ENCODE peak calls at places on chromosomes 5 and 9, in five cellular contexts. R, O, J, Q and S are unnamed samples.

GRCh38 chr9:35105571-35106342 is 2.8 kb upstream of the STOML2 start:
- DNase-seq in R (no peak), O (no peak), J (no peak), Q (no peak), S (no peak)

GRCh38 chr9:78030553-78031270 is 899 bp downstream of the GNAQ start:
- DNase-seq in R (no peak), O (no peak), J (no peak), Q (peak), S (peak)

GRCh38 chr5:34743878-34744277 is 87.8 kb downstream of the RAI14 start:
- DNase-seq in R (no peak), O (no peak), J (no peak), Q (no peak), S (no peak)

GRCh38 chr9:120965344-120966004 is 38.9 kb upstream of the TRAF1 start:
- DNase-seq in R (no peak), O (no peak), J (no peak), Q (no peak), S (peak)

GRCh38 chr5:139369181-139369580 is 13.9 kb downstream of the SLC23A1 start:
- DNase-seq in R (no peak), O (no peak), J (no peak), Q (no peak), S (no peak)

GRCh38 chr5:172523146-172523745 is 68.9 kb upstream of the SH3PXD2B start:
- DNase-seq in R (no peak), O (no peak), J (no peak), Q (no peak), S (no peak)

GRCh38 chr5:63131618-63132285 is 553.1 kb downstream of the LRRC70 start:
- DNase-seq in R (no peak), O (no peak), J (no peak), Q (no peak), S (no peak)

GRCh38 chr9:33081128-33081851 is 4.8 kb upstream of the SMU1 start:
- DNase-seq in R (peak), O (peak), J (peak), Q (peak), S (peak)

GRCh38 chr5:15598294-15598902 is 98.4 kb downstream of the FBXL7 start:
- DNase-seq in R (no peak), O (peak), J (no peak), Q (peak), S (no peak)

GRCh38 chr9:76191493-76191892 is 202.7 kb downstream of the RFK start:
- DNase-seq in R (no peak), O (no peak), J (no peak), Q (no peak), S (no peak)

GRCh38 chr9:89635816-89636215 is 31.0 kb downstream of the GADD45G start:
- DNase-seq in R (no peak), O (no peak), J (no peak), Q (no peak), S (no peak)

DNA sequence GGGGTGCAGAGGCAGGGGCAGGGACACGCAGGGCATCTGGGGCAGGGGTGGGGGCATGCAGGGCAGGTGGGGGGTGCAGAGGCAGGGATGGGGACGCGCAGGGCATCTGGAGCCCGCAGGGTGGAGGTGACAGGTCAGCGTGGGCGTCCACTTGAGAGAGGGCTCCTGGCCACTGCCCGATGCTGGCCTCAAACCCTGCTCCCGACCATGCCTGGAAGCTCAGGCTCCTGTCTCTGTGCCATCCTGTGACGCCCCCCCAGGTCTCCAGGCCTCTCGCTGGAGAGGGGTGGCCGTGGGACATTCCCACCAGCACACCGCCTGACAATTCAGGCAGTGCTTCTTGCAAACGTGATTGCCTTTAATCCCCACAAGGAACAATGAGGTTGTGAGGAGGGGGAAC is 33.0 kb downstream of the ZDHHC11B start:
- DNase-seq in R (no peak), O (no peak), J (no peak), Q (no peak), S (peak)
- TF ChIP-seq RFX5 in R (no peak), O (no peak), J (no peak), Q (no peak), S (no peak)

GRCh38 chr9:84278131-84278530 is 62.4 kb downstream of the SLC28A3 start:
- DNase-seq in R (no peak), O (no peak), J (no peak), Q (no peak), S (no peak)
- TF ChIP-seq GABPA in R (no peak), O (no peak), J (no peak), Q (no peak), S (no peak)

DNA sequence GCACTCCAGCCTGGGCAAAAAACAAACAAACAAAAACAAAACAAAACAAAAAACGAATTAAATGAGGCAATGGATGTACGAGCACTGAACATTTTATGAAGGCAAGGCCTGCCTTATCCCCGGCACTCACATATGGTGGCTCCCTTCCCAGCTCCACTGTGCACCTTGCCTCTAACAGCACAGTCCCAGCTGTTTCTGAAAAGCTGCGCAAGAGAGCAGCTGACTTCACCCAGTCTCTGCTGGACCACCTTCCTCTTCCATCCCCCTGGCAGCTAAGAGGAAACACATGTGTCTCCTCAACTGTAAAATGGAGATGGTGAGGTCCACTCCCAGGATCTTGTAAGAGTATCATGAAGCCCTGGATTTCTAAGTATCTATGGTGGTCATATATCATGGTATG is 100.7 kb downstream of the KLF4 start:
- DNase-seq in R (no peak), O (no peak), J (no peak), Q (no peak), S (no peak)
- TF ChIP-seq RFX5 in R (no peak), O (no peak), J (no peak), Q (no peak), S (no peak)

DNA sequence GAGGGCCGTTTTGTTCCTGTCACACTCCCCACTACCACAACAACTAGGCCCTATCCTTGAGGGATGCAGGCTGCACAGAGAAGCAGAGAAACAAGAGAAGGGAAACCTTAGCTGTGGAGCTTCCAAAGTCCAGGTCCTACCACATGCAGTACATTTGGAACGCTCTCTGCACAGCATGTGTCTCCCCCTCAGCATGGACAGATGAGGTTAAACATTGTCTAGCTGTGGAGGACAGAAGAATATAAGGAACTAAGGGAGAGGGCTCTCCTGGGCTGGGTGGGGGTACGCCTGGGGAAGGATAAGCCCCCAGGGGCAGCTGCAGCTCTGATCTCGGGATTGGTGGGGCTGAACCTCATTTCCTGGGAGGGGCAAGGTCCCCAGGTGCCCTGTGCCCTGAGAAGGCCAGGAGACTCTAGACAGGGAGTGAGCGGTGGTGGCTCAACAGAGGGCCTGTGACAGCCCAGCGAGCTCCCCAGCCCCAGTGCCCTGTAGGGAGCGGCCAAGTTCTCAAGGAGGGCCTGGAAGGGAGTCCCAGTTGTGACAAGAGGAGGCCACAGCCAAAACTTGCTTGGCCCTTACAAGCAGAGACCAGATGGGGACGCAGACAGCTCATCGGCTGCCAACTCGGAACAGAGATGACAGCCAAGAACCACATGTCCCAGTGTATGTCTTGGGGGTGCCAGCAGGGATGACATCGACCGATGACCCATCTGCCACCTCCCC is 30.1 kb downstream of the TSPAN17 start:
- DNase-seq in R (no peak), O (peak), J (no peak), Q (no peak), S (no peak)
- TF ChIP-seq GABPA in R (no peak), O (no peak), J (no peak), Q (no peak), S (no peak)

DNA sequence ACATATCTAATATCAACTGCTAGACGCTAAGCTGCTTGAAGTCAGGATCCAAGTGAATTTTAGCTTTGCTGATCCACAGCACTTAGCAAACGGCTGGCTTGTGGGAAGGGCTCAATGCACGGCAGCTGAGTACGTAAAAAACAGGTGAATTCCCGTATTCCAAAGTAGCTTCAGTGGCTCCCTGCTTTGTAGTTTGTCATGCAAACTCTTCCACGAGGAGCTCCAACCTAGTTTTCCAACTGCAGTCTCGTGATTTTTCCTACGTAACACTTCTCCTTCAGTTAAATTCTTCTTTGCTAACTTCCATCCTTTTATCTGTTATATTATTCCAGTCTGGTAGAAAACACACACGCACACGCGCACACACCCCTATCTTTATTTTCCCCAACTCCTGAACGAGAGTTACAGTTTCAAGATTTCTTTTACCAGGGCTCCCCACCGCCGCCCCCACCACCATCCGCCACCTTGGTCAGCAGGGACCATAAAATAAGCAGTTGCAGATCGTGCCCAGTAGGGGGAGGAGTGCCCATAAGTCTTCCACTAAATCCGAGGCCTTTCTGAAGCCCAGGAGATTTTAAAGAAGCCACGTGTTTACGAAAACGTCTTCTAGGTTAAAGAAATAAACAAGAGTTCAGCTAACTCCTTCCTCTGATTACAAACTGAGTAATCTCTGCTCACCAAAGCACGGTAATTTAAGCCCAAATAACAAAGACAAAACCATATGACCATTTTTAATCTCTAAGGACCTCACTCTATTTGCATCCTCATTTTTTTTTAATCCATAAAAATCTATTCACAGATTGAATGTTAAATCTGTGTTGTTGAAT is 34.8 kb upstream of the TRIO start:
- DNase-seq in R (peak), O (peak), J (peak), Q (peak), S (peak)
- TF ChIP-seq RFX5 in R (no peak), O (no peak), J (no peak), Q (no peak), S (no peak)

GRCh38 chr9:122346478-122347347 is 24.1 kb upstream of the PTGS1 start:
- DNase-seq in R (no peak), O (peak), J (no peak), Q (no peak), S (peak)

GRCh38 chr9:122348791-122349190 is 22.0 kb upstream of the PTGS1 start:
- DNase-seq in R (no peak), O (peak), J (no peak), Q (no peak), S (no peak)

GRCh38 chr9:122349201-122349600 is 21.6 kb upstream of the PTGS1 start:
- DNase-seq in R (no peak), O (no peak), J (no peak), Q (no peak), S (no peak)

GRCh38 chr9:122348288-122348777 is 22.5 kb upstream of the PTGS1 start:
- DNase-seq in R (no peak), O (no peak), J (no peak), Q (no peak), S (no peak)

GRCh38 chr9:122347348-122348287 is 23.2 kb upstream of the PTGS1 start:
- DNase-seq in R (no peak), O (peak), J (no peak), Q (no peak), S (no peak)
- TF ChIP-seq GABPA in R (no peak), O (no peak), J (no peak), Q (no peak), S (no peak)

GRCh38 chr5:27020965-27021364 is 17.4 kb downstream of the CDH9 start:
- DNase-seq in R (no peak), O (peak), J (no peak), Q (peak), S (no peak)
- TF ChIP-seq RFX5 in R (no peak), O (no peak), J (no peak), Q (no peak), S (no peak)

DNA sequence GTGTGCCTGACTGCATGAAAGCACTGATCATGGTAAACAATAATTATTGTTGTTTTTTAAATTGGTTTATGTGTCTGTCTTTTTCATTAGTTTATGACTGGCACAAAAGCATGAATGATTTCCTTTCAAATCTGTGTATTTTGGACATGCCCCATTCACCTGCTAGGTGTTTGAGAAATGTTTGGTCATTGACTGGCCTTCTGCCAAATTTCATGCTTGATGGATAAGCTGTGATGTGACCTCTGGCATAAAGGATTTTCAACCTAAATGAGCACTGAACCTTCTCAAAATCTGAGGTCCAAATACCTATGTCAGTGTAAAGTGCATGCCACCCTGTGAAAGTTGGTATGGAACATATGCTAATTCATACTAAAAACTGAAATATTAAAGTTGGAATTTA is 204.5 kb downstream of the BRINP1 start:
- DNase-seq in R (no peak), O (no peak), J (no peak), Q (no peak), S (no peak)
- TF ChIP-seq GABPA in R (no peak), O (no peak), J (no peak), Q (no peak), S (no peak)